ENCODE peak calls at places on chromosomes 1 and 21, in six cellular contexts. M, B, W, O, U and Q are unnamed samples.

GRCh38 chr1:204723131-204723787 is 37.7 kb upstream of the LRRN2 start:
- DNase-seq in B (peak; percentile 3), U (no peak), W (no peak), O (no peak), M (peak; percentile 51), Q (peak; percentile 43)

GRCh38 chr1:109768335-109768650 is 4.6 kb upstream of the EPS8L3 start:
- DNase-seq in W (no peak), M (no peak), B (peak; percentile 4), O (peak; percentile 41), U (peak; percentile 16), Q (no peak)

GRCh38 chr1:85681087-85681486 is 27.1 kb downstream of the ZNHIT6 start:
- DNase-seq in U (no peak), W (no peak), M (no peak), B (no peak), O (no peak), Q (no peak)

GRCh38 chr1:234322979-234323378 is 50.3 kb upstream of the COA6 start:
- DNase-seq in W (peak; percentile 78), M (no peak), O (no peak), B (peak; percentile 61), U (peak; percentile 61), Q (peak; percentile 72)

GRCh38 chr1:26021647-26022403 is at the start of gene EXTL1:
- DNase-seq in B (peak; percentile 49), O (no peak), W (no peak), M (no peak), U (no peak), Q (no peak)

GRCh38 chr1:92922378-92923035 is 38.8 kb downstream of the DIPK1A start:
- DNase-seq in M (no peak), W (no peak), O (no peak), B (no peak), U (no peak), Q (no peak)

GRCh38 chr1:219500327-219500897 is 112.5 kb downstream of the ZC3H11B start:
- DNase-seq in U (no peak), M (no peak), O (no peak), W (no peak), B (no peak), Q (no peak)

GRCh38 chr1:104646233-104646632 is 896.5 kb downstream of the AMY1C start:
- DNase-seq in O (no peak), U (no peak), B (no peak), M (no peak), W (no peak), Q (no peak)

GRCh38 chr21:36859744-36860501 is 106.5 kb downstream of the HLCS start:
- DNase-seq in O (peak; percentile 70), B (peak; percentile 85), M (no peak), U (peak; percentile 72), W (peak; percentile 83), Q (peak; percentile 90)

GRCh38 chr1:226452981-226453380 is 45.1 kb upstream of the PARP1 start:
- DNase-seq in O (no peak), U (no peak), M (no peak), B (no peak), W (no peak), Q (no peak)

GRCh38 chr1:173275496-173275895 is 68.4 kb upstream of the TNFSF4 start:
- DNase-seq in M (no peak), B (no peak), U (no peak), W (no peak), O (no peak), Q (no peak)

GRCh38 chr1:9280015-9280860 is 12.5 kb upstream of the SPSB1 start:
- DNase-seq in B (no peak), W (no peak), U (peak; percentile 55), O (peak; percentile 90), M (no peak), Q (peak; percentile 91)

GRCh38 chr1:178529364-178530036 is 16.6 kb downstream of the TEX35 start:
- DNase-seq in U (no peak), W (no peak), B (peak; percentile 65), O (no peak), M (no peak), Q (no peak)
- TF ChIP-seq CTCF in U (no peak), W (no peak), B (no peak), O (no peak), M (no peak), Q (no peak)

GRCh38 chr1:160768295-160768657 is 27.7 kb upstream of the LY9 start:
- DNase-seq in M (no peak), W (peak; percentile 64), O (no peak), B (no peak), U (peak; percentile 58), Q (peak; percentile 60)
- TF ChIP-seq CTCF in M (peak; percentile 52), W (peak; percentile 50), O (peak; percentile 16), B (no peak), U (peak; percentile 22), Q (peak; percentile 70)

GRCh38 chr1:170369000-170369399 is 163.0 kb upstream of the GORAB start:
- DNase-seq in U (no peak), B (no peak), O (no peak), W (no peak), M (peak; percentile 50), Q (no peak)
- TF ChIP-seq CTCF in U (no peak), B (no peak), O (no peak), W (no peak), M (no peak), Q (no peak)

GRCh38 chr1:43383449-43383848 is 6.2 kb downstream of the MED8 start:
- DNase-seq in M (no peak), W (no peak), B (no peak), O (no peak), U (no peak), Q (no peak)
- TF ChIP-seq CTCF in M (no peak), W (peak; percentile 12), B (no peak), O (no peak), U (no peak), Q (no peak)

GRCh38 chr1:2373551-2374259 is 17.6 kb downstream of the MORN1 start:
- DNase-seq in M (no peak), O (no peak), W (peak; percentile 36), U (no peak), B (no peak), Q (no peak)
- TF ChIP-seq CTCF in M (no peak), O (no peak), W (no peak), U (no peak), B (no peak), Q (no peak)

DNA sequence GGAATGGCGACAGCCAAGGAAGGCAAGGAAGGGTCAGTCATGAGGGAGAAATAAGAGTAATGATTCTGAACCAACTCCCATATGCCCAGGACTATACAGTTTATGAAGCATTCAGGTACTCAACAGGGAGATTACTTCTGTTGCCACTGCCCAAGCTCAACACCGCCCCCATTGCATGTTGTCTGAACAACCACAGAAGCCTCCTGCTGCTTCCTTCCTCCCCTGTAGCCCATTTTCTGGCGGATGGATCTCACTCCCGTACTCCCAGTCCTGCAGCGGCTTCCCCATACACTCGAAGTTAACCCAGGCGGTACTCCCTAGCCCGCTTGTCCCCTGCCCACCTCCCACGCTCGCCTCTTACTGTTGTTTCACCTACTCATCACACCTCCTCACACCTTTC is 103.0 kb downstream of the BEND5 start:
- DNase-seq in W (no peak), M (no peak), B (no peak), O (no peak), U (no peak), Q (no peak)
- TF ChIP-seq CTCF in W (no peak), M (peak; percentile 33), B (no peak), O (no peak), U (no peak), Q (no peak)